ENCODE peak calls at places on chromosomes 4 and X, in ten cellular contexts. B, Z, J, V, C, M, S, U, F and G are unnamed samples.

GRCh38 chrX:129523076-129524055 is at the start of gene SMARCA1:
- DNase-seq in F (peak; percentile 75), M (no peak), C (no peak), Z (no peak), S (peak; percentile 59), V (no peak), B (no peak), U (no peak), J (peak; percentile 69), G (peak; percentile 53)

GRCh38 chr4:11485926-11486325 is 57.2 kb upstream of the HS3ST1 start:
- DNase-seq in V (no peak), U (no peak), B (no peak), F (no peak), J (no peak), M (no peak), S (no peak), Z (no peak), C (no peak), G (no peak)

GRCh38 chr4:176065365-176066249 is at the start of gene WDR17:
- DNase-seq in Z (peak; percentile 44), F (peak; percentile 99), M (peak; percentile 50), C (peak; percentile 73), U (peak; percentile 14), J (peak; percentile 57), V (no peak), S (peak; percentile 89), B (peak; percentile 64), G (peak; percentile 85)

GRCh38 chr4:40363382-40363920 is 28.3 kb downstream of the CHRNA9 start:
- DNase-seq in B (no peak), U (no peak), C (no peak), J (no peak), V (no peak), F (no peak), M (no peak), Z (no peak), S (no peak), G (peak; percentile 46)

GRCh38 chr4:112170451-112170993 is 25.3 kb downstream of the FAM241A start:
- DNase-seq in U (no peak), Z (no peak), V (no peak), F (no peak), S (no peak), J (peak; percentile 88), B (no peak), C (peak; percentile 91), M (no peak), G (no peak)

GRCh38 chr4:176438401-176438800 is 118.6 kb downstream of the SPCS3 start:
- DNase-seq in V (no peak), J (no peak), M (no peak), C (no peak), S (no peak), F (no peak), U (no peak), B (no peak), Z (no peak), G (no peak)

GRCh38 chr4:158042591-158043030 is 130.2 kb downstream of the GASK1B start:
- DNase-seq in J (peak; percentile 60), V (no peak), S (no peak), C (peak; percentile 9), U (no peak), Z (no peak), F (no peak), B (no peak), M (no peak), G (no peak)

GRCh38 chr4:143773998-143774898 is 73.8 kb upstream of the FREM3 start:
- DNase-seq in J (peak; percentile 67), U (no peak), C (peak; percentile 72), M (peak; percentile 6), V (no peak), B (peak; percentile 36), F (peak; percentile 84), Z (peak; percentile 6), S (no peak), G (no peak)

GRCh38 chr4:97605927-97606326 is 537.3 kb downstream of the STPG2 start:
- DNase-seq in B (no peak), S (no peak), Z (no peak), C (no peak), F (no peak), V (no peak), J (no peak), U (no peak), M (no peak), G (no peak)

GRCh38 chrX:43629229-43629628 is 26.9 kb upstream of the MAOA start:
- DNase-seq in F (no peak), U (no peak), B (no peak), C (no peak), V (no peak), J (no peak), S (no peak), M (no peak), Z (no peak), G (no peak)

GRCh38 chr4:40254961-40255721 is 58.3 kb downstream of the RHOH start:
- DNase-seq in C (peak; percentile 80), S (no peak), U (no peak), F (no peak), J (peak; percentile 42), M (no peak), V (no peak), B (no peak), Z (no peak), G (no peak)

GRCh38 chr4:7581477-7581876 is 146.7 kb upstream of the PSAPL1 start:
- DNase-seq in F (peak; percentile 93), Z (no peak), J (peak; percentile 19), V (no peak), C (peak; percentile 36), U (no peak), M (no peak), S (peak; percentile 49), B (peak; percentile 14), G (no peak)

GRCh38 chr4:156800463-156800862 is 171.1 kb downstream of the PDGFC start:
- DNase-seq in B (no peak), F (no peak), C (no peak), U (no peak), Z (no peak), V (no peak), M (no peak), J (no peak), S (no peak), G (no peak)

GRCh38 chrX:40092808-40093435 is 4.8 kb downstream of the BCOR start:
- DNase-seq in B (no peak), C (no peak), V (no peak), F (peak; percentile 86), J (no peak), U (no peak), S (no peak), M (no peak), Z (no peak), G (no peak)

GRCh38 chr4:147723316-147723715 is 8.6 kb upstream of the ARHGAP10 start:
- DNase-seq in J (peak; percentile 55), C (no peak), M (no peak), U (no peak), V (no peak), B (no peak), S (no peak), Z (no peak), F (no peak), G (no peak)

GRCh38 chr4:152419809-152420208 is 116.1 kb downstream of the FBXW7 start:
- DNase-seq in F (no peak), V (no peak), B (no peak), S (no peak), C (no peak), Z (no peak), M (no peak), J (no peak), U (no peak), G (no peak)

GRCh38 chrX:63809158-63809557 is 24.1 kb upstream of the ARHGEF9 start:
- DNase-seq in M (no peak), Z (no peak), S (no peak), V (no peak), J (no peak), U (no peak), C (no peak), F (no peak), B (no peak), G (no peak)

GRCh38 chr4:5371415-5372190 is 320.3 kb downstream of the STK32B start:
- DNase-seq in F (no peak), V (no peak), U (no peak), J (no peak), C (peak; percentile 19), B (no peak), Z (no peak), M (no peak), S (no peak), G (no peak)

GRCh38 chr4:182303847-182304246 is 60.6 kb downstream of the TENM3 start:
- DNase-seq in V (no peak), M (no peak), B (no peak), Z (no peak), S (no peak), F (no peak), U (no peak), C (no peak), J (no peak), G (no peak)

GRCh38 chr4:3193531-3194203 is 55.3 kb upstream of the MSANTD1 start:
- DNase-seq in S (no peak), C (peak; percentile 6), V (no peak), M (no peak), U (no peak), J (peak; percentile 29), B (no peak), F (peak; percentile 17), Z (no peak), G (no peak)

GRCh38 chr4:85909851-85910250 is 434.9 kb downstream of the ARHGAP24 start:
- DNase-seq in C (peak; percentile 4), M (no peak), B (no peak), U (no peak), J (no peak), Z (no peak), V (no peak), S (peak; percentile 44), F (no peak), G (no peak)

GRCh38 chrX:110021180-110022022 is 18.5 kb downstream of the TMEM164 start:
- DNase-seq in C (peak; percentile 34), J (peak; percentile 79), U (no peak), F (no peak), B (no peak), Z (no peak), V (no peak), S (peak; percentile 47), M (no peak), G (no peak)

GRCh38 chrX:111083101-111083500 is 12.9 kb upstream of the PAK3 start:
- DNase-seq in J (peak; percentile 16), F (no peak), S (no peak), M (no peak), C (peak; percentile 24), U (no peak), V (no peak), Z (no peak), B (no peak), G (no peak)

GRCh38 chr4:3675251-3676115 is 90.7 kb upstream of the ADRA2C start:
- DNase-seq in V (no peak), M (no peak), Z (no peak), F (peak; percentile 70), J (no peak), B (no peak), U (no peak), S (peak; percentile 10), C (no peak), G (no peak)

GRCh38 chr4:48909697-48910096 is 3.1 kb upstream of the OCIAD2 start:
- DNase-seq in C (peak; percentile 97), B (no peak), Z (peak; percentile 15), M (no peak), U (no peak), F (peak; percentile 76), V (no peak), J (peak; percentile 95), S (no peak), G (no peak)

GRCh38 chr4:184417802-184418511 is 56.4 kb downstream of the IRF2 start:
- DNase-seq in B (peak; percentile 14), V (no peak), Z (no peak), M (no peak), S (no peak), U (no peak), F (no peak), C (peak; percentile 95), J (peak; percentile 69), G (no peak)

GRCh38 chr4:158644755-158645154 is 26.9 kb downstream of the C4orf46 start:
- DNase-seq in B (no peak), C (no peak), S (no peak), F (no peak), U (no peak), V (no peak), Z (no peak), J (no peak), M (no peak), G (no peak)

GRCh38 chr4:19126903-19127302 is 1105.3 kb upstream of the LCORL start:
- DNase-seq in F (no peak), M (no peak), Z (no peak), B (no peak), V (no peak), S (no peak), C (no peak), U (no peak), J (no peak), G (no peak)